ENCODE peak calls at places on chromosome 13, in seven cellular contexts. H, G, A, T, I, C and K are unnamed samples.
A peak's percentile ranks its signal among the peaks of the same experiment; 100 is the strongest.

GRCh38 chr13:111319521-111319920 is 921 bp upstream of the TEX29 start:
- DNase-seq in H (no peak), G (no peak), A (no peak), T (no peak), I (no peak), C (no peak), K (no peak)

GRCh38 chr13:42804244-42804868 is 23.0 kb downstream of the FAM216B start:
- DNase-seq in H (no peak), G (no peak), A (no peak), T (no peak), I (no peak), C (no peak), K (no peak)

GRCh38 chr13:92807343-92807742 is 419.3 kb upstream of the GPC6 start:
- DNase-seq in H (no peak), G (no peak), A (no peak), T (no peak), I (no peak), C (no peak), K (no peak)

GRCh38 chr13:110812869-110813645 is 99.6 kb downstream of the ING1 start:
- DNase-seq in H (no peak), G (peak; percentile 42), A (no peak), T (no peak), I (no peak), C (no peak), K (no peak)

GRCh38 chr13:109156181-109156935 is 526.9 kb downstream of the MYO16 start:
- DNase-seq in H (no peak), G (peak; percentile 66), A (no peak), T (peak; percentile 34), I (no peak), C (no peak), K (no peak)

GRCh38 chr13:46593403-46593802 is 40.4 kb downstream of the LRCH1 start:
- DNase-seq in H (no peak), G (no peak), A (no peak), T (no peak), I (no peak), C (no peak), K (no peak)

GRCh38 chr13:66994097-66994496 is 236.0 kb downstream of the PCDH9 start:
- DNase-seq in H (peak; percentile 61), G (peak; percentile 79), A (peak; percentile 64), T (peak; percentile 75), I (peak; percentile 73), C (peak; percentile 15), K (peak; percentile 48)

GRCh38 chr13:81302125-81302524 is 961.2 kb upstream of the SPRY2 start:
- DNase-seq in H (no peak), G (no peak), A (no peak), T (no peak), I (no peak), C (no peak), K (no peak)

GRCh38 chr13:68027311-68027710 is 797.2 kb upstream of the PCDH9 start:
- DNase-seq in H (no peak), G (no peak), A (no peak), T (no peak), I (no peak), C (no peak), K (no peak)

GRCh38 chr13:62320129-62320724 is 904.6 kb upstream of the PCDH20 start:
- DNase-seq in H (no peak), G (no peak), A (no peak), T (no peak), I (no peak), C (no peak), K (no peak)

GRCh38 chr13:64992314-64992713 is 2237.8 kb downstream of the PCDH9 start:
- DNase-seq in H (no peak), G (no peak), A (no peak), T (no peak), I (no peak), C (no peak), K (no peak)

GRCh38 chr13:64997438-64997837 is 2232.7 kb downstream of the PCDH9 start:
- DNase-seq in H (no peak), G (no peak), A (no peak), T (no peak), I (no peak), C (no peak), K (no peak)

GRCh38 chr13:64993514-64994164 is 2236.5 kb downstream of the PCDH9 start:
- DNase-seq in H (no peak), G (no peak), A (no peak), T (no peak), I (no peak), C (no peak), K (no peak)
- TF ChIP-seq CTCF in H (no peak), G (no peak), A (no peak), T (no peak), I (no peak), C (no peak), K (no peak)

DNA sequence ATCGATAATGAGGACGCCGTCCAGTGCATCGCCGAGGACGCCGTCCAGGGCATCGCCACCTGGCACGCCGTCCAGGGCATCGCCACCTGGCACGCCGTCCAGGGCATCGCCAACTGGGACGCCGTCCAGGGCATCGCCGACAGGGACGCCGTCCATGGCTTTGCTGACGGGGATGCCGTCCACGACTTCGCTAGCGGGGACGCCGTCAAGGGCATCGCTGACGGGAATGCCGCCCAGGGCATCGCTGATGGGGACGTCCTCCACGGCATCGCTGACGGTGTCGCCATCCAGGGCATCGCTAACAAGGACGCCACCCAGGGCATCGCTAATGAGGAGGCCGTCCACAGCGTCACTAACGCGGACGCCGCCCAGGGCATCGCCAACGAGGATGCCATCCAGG is 946.5 kb downstream of the TUBA3C start:
- DNase-seq in H (no peak), G (no peak), A (no peak), T (no peak), I (no peak), C (no peak), K (no peak)
- H3K9me3 ChIP-seq in H (peaks cover 43% of the 10 kb centered on the region), G (no peaks in the 10 kb centered on the region), A (no peaks in the 10 kb centered on the region), T (no peaks in the 10 kb centered on the region), I (no peaks in the 10 kb centered on the region), C (peaks cover 12% of the 10 kb centered on the region), K (peaks cover 67% of the 10 kb centered on the region)

DNA sequence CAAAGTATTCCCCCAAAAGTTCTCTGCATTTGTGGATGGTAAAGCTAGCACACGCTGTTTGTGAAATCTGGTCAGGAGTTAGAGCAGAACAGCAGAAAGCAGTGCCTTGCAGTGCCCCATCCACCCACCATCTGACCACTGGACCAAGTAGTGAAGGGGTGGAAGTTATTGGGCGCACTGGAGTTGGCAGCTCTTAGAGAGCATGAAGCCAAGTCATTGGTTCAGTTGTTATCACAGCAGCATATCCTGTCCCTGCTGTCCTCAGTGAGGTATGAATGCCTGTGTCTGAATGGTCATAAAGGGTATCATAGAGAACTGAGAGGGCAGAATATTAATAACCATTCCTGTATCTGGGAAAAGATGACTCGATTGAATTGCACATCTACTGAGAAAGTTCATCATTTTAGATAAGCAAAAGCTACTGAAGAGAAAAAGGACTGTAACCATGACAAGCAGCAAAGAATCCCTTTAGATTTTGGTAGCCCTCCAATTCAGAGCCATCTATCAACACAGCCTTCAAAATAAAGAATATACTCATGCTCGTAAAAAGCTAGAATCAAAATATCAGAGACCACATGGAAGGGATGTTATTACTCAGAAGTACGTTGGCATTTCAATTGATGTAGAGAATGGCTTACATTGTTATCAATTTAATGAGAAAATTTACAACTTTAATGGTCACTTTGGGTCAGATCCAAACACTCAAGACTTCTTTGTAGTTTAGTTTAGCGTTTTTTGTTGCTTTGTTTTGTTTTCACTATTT is 919.0 kb downstream of the EFNB2 start:
- DNase-seq in H (no peak), G (no peak), A (no peak), T (no peak), I (no peak), C (no peak), K (no peak)
- H3K4me3 ChIP-seq in H (no peak overlapping the region), G (no peak overlapping the region), A (no peak overlapping the region), T (no peak overlapping the region), I (no peak overlapping the region), C (no peak overlapping the region), K (no peak overlapping the region)

GRCh38 chr13:95626768-95627167 is 17.7 kb downstream of the DZIP1 start:
- DNase-seq in H (no peak), G (no peak), A (no peak), T (no peak), I (no peak), C (no peak), K (no peak)

GRCh38 chr13:95629071-95629470 is 15.4 kb downstream of the DZIP1 start:
- DNase-seq in H (no peak), G (no peak), A (no peak), T (no peak), I (no peak), C (no peak), K (no peak)

GRCh38 chr13:95627590-95627989 is 16.9 kb downstream of the DZIP1 start:
- DNase-seq in H (no peak), G (no peak), A (no peak), T (no peak), I (no peak), C (no peak), K (no peak)

GRCh38 chr13:95630593-95630992 is 13.9 kb downstream of the DZIP1 start:
- DNase-seq in H (no peak), G (no peak), A (no peak), T (no peak), I (no peak), C (no peak), K (no peak)

DNA sequence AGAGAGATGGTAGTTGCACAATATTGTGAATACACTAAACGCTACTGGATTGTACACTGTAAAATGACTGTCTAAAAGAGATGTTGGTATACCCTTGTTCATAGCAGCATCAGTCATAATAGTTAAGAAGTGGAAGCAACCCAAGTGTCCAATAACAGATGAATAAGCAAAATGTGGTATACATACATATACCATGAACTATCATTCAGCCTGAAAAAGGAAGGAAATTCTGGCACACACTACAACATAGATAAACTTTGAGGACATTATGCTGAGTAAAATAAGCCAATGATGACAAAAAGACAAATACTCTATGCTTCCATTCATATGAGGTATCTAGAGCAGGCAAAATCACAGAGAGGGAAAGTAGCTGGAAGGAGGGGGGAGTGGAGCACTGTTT is 16.0 kb downstream of the DZIP1 start:
- DNase-seq in H (no peak), G (no peak), A (no peak), T (no peak), I (no peak), C (no peak), K (no peak)
- TF ChIP-seq CTCF in H (no peak), G (no peak), A (no peak), T (no peak), I (no peak), C (no peak), K (no peak)

GRCh38 chr13:27120011-27120410 is 51.6 kb downstream of the USP12 start:
- DNase-seq in H (no peak), G (no peak), A (no peak), T (no peak), I (no peak), C (no peak), K (no peak)
- H3K9me3 ChIP-seq in H (peaks cover 4% of the 10 kb centered on the region), G (no peaks in the 10 kb centered on the region), A (no peaks in the 10 kb centered on the region), T (peaks cover 4% of the 10 kb centered on the region), I (no peaks in the 10 kb centered on the region), C (no peaks in the 10 kb centered on the region), K (no peaks in the 10 kb centered on the region)

DNA sequence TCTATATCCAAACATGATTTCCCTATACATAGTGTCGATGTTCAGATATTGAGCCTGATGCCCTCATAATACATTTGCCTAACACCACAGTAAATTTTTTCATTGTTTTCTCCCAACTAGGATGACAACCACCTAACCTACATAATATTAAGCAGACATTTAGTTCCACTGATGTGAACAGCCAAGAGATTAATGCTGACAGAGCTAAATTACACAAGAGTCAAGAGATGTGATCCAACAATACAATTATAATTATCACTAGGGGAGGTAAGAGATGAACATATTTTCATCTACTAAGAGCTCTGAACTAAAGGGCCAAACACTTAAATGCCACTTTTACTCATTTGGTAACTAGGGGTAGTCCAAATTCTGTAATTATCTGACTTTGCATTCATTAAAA is 145.9 kb downstream of the DACH1 start:
- DNase-seq in H (no peak), G (no peak), A (no peak), T (no peak), I (no peak), C (no peak), K (no peak)
- H3K4me3 ChIP-seq in H (no peak overlapping the region), G (no peak overlapping the region), A (no peak overlapping the region), T (no peak overlapping the region), I (no peak overlapping the region), C (no peak overlapping the region), K (no peak overlapping the region)